ENCODE peak calls at places on chromosomes 1 and 21, in six cellular contexts. C is sigmoid colon, Z is transverse colon, H is ovary, A is A549, J is upper lobe of left lung. B is an unnamed sample.

GRCh38 chr1:2018217-2019161 is 656 bp upstream of the GABRD start:
- DNase-seq in C (no peak), Z (no peak), H (no peak), A (no peak), J (peak; percentile 74), B (no peak)

GRCh38 chr21:46092811-46093667 is 4.9 kb upstream of the COL6A2 start:
- DNase-seq in C (peak; percentile 90), Z (no peak), H (peak; percentile 52), A (no peak), J (peak; percentile 50), B (no peak)

GRCh38 chr1:181043025-181043880 is 9.5 kb downstream of the MR1 start:
- DNase-seq in C (no peak), Z (peak; percentile 62), H (no peak), A (no peak), J (no peak), B (no peak)

GRCh38 chr1:56107278-56107643 is 472.1 kb downstream of the PLPP3 start:
- DNase-seq in C (no peak), Z (no peak), H (no peak), A (no peak), J (no peak), B (no peak)

GRCh38 chr1:174768949-174769348 is 230.8 kb upstream of the CACYBP start:
- DNase-seq in C (no peak), Z (no peak), H (no peak), A (no peak), J (no peak), B (no peak)

GRCh38 chr1:85579619-85580018 is 942 bp upstream of the CCN1 start:
- DNase-seq in C (peak; percentile 77), Z (no peak), H (peak; percentile 19), A (peak; percentile 23), J (peak; percentile 27), B (peak; percentile 24)

GRCh38 chr21:37039434-37040075 is 33.1 kb downstream of the RIPPLY3 start:
- DNase-seq in C (no peak), Z (no peak), H (no peak), A (no peak), J (no peak), B (no peak)

GRCh38 chr1:219432191-219432606 is 180.7 kb downstream of the ZC3H11B start:
- DNase-seq in C (no peak), Z (no peak), H (no peak), A (no peak), J (no peak), B (no peak)

GRCh38 chr1:3243304-3243703 is 174.3 kb downstream of the PRDM16 start:
- DNase-seq in C (no peak), Z (no peak), H (no peak), A (no peak), J (peak; percentile 61), B (no peak)

GRCh38 chr1:221274373-221274772 is 395.1 kb downstream of the HLX start:
- DNase-seq in C (no peak), Z (no peak), H (no peak), A (no peak), J (peak; percentile 15), B (no peak)

GRCh38 chr1:111604931-111605330 is 14.7 kb upstream of the RAP1A start:
- DNase-seq in C (no peak), Z (no peak), H (no peak), A (no peak), J (no peak), B (no peak)

GRCh38 chr1:1093610-1093943 is 19.5 kb upstream of the RNF223 start:
- DNase-seq in C (no peak), Z (peak; percentile 3), H (no peak), A (no peak), J (no peak), B (no peak)

GRCh38 chr21:42684109-42684916 is 30.9 kb downstream of the PDE9A start:
- DNase-seq in C (peak; percentile 77), Z (no peak), H (no peak), A (no peak), J (peak; percentile 50), B (no peak)

GRCh38 chr1:184986250-184986649 is 11.9 kb upstream of the NIBAN1 start:
- DNase-seq in C (no peak), Z (no peak), H (no peak), A (no peak), J (no peak), B (no peak)

GRCh38 chr1:162159515-162159914 is 90.0 kb downstream of the NOS1AP start:
- DNase-seq in C (no peak), Z (peak; percentile 70), H (no peak), A (no peak), J (no peak), B (no peak)

GRCh38 chr1:10152709-10153284 is 57.6 kb upstream of the KIF1B start:
- DNase-seq in C (no peak), Z (peak; percentile 58), H (peak; percentile 19), A (peak; percentile 15), J (no peak), B (peak; percentile 54)

GRCh38 chr1:159009704-159010361 is at the start of gene IFI16:
- DNase-seq in C (peak; percentile 69), Z (peak; percentile 34), H (peak; percentile 49), A (peak; percentile 10), J (no peak), B (peak; percentile 74)

GRCh38 chr1:169576241-169576933 is 9.9 kb downstream of the F5 start:
- DNase-seq in C (no peak), Z (no peak), H (no peak), A (no peak), J (no peak), B (no peak)

GRCh38 chr1:31122101-31122735 is 56.7 kb upstream of the PUM1 start:
- DNase-seq in C (no peak), Z (no peak), H (no peak), A (no peak), J (no peak), B (no peak)
- H3K27ac ChIP-seq in C (no peak overlapping the region), Z (no peak overlapping the region), H (no peak overlapping the region), A (no peak overlapping the region), J (no peak overlapping the region), B (no peak overlapping the region)

DNA sequence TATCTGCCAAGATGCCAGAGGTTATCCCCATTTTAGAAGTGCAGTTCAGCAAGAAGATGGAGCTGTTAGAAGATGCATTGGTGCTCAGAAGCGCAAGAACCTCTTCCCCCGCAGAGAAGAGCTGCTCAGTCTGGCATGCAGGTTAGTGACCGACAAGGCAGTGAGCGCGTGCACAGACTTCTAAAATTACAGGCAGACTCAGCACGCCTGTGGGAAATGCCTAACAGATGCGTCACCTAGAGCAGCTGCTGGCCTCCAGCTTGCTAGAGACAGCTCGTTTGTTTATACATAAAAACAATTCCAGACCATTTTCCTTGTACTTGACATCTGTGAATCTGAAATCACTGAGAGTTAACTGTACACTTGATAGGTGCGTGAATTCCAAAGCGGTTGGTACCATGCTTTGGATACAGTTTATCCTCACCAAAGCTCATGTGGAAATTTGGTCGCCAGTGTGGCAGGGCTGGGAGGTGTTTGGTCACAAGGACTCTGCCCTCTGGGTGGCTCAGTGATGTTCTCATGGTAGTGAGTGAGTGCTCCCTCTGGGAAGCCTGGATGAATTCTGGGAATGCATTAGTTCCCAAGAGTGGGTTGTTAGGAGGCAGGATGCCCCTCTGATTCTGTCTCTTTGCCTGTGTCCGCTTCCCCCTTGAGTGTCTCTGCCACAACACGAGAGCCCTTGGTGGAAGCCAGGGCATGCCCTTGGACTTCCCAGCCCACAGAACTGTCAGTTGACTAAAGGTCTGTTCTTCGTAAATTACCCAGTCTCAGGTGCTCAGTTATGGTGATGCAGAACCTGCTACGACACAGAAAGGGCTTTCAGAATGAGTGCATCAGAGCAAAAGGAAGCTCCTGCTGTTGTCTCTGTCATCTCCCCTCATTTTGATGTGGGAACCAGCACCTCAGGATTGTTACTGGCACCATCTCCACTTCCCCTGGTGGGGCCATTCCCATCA is 24.4 kb downstream of the SNAP47 start:
- DNase-seq in C (peak; percentile 94), Z (peak; percentile 58), H (peak; percentile 82), A (no peak), J (no peak), B (peak; percentile 27)
- TF ChIP-seq EP300 in C (no peak), Z (peak; percentile 7), H (no peak), A (no peak), J (no peak), B (no peak)

GRCh38 chr21:43924421-43925095 is 59.5 kb downstream of the AGPAT3 start:
- DNase-seq in C (no peak), Z (no peak), H (no peak), A (no peak), J (peak; percentile 68), B (no peak)
- H3K27ac ChIP-seq in C (no peak overlapping the region), Z (peak overlapping the region; percentile 21), H (no peak overlapping the region), A (no peak overlapping the region), J (no peak overlapping the region), B (no peak overlapping the region)

DNA sequence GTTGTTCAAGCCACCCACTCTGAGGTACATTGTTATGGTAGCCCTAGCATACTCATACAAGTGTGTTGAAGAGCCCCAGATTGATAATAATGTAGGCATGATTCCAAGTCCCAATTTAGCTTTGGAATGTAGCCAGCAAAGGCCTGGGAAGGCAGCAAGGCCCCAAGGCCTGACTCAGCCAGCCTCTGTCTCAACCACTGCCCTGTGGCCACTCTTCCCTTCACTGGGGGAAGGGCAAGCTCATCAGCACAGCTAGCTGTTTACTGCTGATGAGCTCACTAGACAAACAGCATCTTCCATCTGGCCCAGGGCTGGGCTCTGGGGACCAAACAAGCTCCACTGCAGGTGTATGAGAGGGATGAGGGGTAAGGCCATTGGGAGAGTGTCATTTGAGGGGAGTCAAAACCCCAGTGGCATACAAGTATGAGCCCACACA is 2.1 kb upstream of the IRF6 start:
- DNase-seq in C (no peak), Z (peak; percentile 67), H (no peak), A (no peak), J (no peak), B (no peak)
- TF ChIP-seq EP300 in C (no peak), Z (no peak), H (no peak), A (no peak), J (no peak), B (no peak)

GRCh38 chr1:89081005-89081404 is 16.0 kb upstream of the GBP1 start:
- DNase-seq in C (no peak), Z (no peak), H (no peak), A (no peak), J (no peak), B (no peak)
- H3K27ac ChIP-seq in C (no peak overlapping the region), Z (no peak overlapping the region), H (no peak overlapping the region), A (no peak overlapping the region), J (no peak overlapping the region), B (no peak overlapping the region)

GRCh38 chr1:198273901-198274300 is 117.1 kb downstream of the NEK7 start:
- DNase-seq in C (no peak), Z (no peak), H (no peak), A (no peak), J (no peak), B (no peak)

GRCh38 chr1:198269352-198269940 is 112.6 kb downstream of the NEK7 start:
- DNase-seq in C (no peak), Z (no peak), H (no peak), A (no peak), J (no peak), B (no peak)

GRCh38 chr1:198270421-198270820 is 113.6 kb downstream of the NEK7 start:
- DNase-seq in C (no peak), Z (no peak), H (no peak), A (no peak), J (no peak), B (no peak)

GRCh38 chr1:198271467-198271866 is 114.7 kb downstream of the NEK7 start:
- DNase-seq in C (no peak), Z (no peak), H (no peak), A (no peak), J (no peak), B (no peak)

DNA sequence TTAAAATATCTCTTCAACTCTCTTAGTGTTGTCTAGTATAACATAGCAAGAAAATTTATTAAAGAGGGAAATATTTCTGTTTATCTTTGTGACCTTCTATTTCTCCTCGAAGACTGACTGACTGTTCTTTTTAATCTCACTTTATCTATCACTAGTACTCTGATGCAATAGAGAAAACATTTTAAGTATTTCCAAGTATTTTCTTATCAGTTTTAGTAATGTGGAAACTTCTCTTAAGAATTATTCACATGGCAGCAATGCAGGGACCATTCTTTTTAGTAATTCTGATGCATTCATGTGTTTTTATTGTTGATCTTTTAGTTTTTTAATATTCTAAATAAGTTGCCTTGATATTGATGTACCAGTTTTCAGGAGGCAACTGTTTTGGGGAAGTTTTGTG is 115.7 kb downstream of the NEK7 start:
- DNase-seq in C (no peak), Z (no peak), H (no peak), A (no peak), J (no peak), B (no peak)
- TF ChIP-seq EP300 in C (no peak), Z (no peak), H (no peak), A (no peak), J (no peak), B (no peak)

B was measured in tibial nerve.